ENCODE peak calls at places on chromosomes 7 and 10, in eight cellular contexts. L, M, B, H, C, Y, V and A are unnamed samples.

GRCh38 chr10:69863580-69863979 is 61.9 kb downstream of the COL13A1 start:
- DNase-seq in L (no peak), M (no peak), B (no peak), H (peak), C (no peak), Y (no peak), V (no peak), A (no peak)

GRCh38 chr7:2715341-2716231 is 27.6 kb downstream of the AMZ1 start:
- DNase-seq in L (no peak), M (no peak), B (no peak), H (peak), C (no peak), Y (no peak), V (no peak), A (no peak)

GRCh38 chr7:135519233-135519688 is 9.4 kb upstream of the CNOT4 start:
- DNase-seq in L (peak), M (no peak), B (no peak), H (no peak), C (no peak), Y (no peak), V (no peak), A (no peak)

GRCh38 chr7:115631782-115632181 is 398.8 kb downstream of the TFEC start:
- DNase-seq in L (no peak), M (no peak), B (no peak), H (no peak), C (no peak), Y (no peak), V (no peak), A (no peak)

GRCh38 chr10:98628241-98628640 is 181.5 kb upstream of the HPS1 start:
- DNase-seq in L (no peak), M (no peak), B (no peak), H (peak), C (no peak), Y (no peak), V (no peak), A (no peak)

GRCh38 chr10:26486985-26487850 is 49.1 kb downstream of the APBB1IP start:
- DNase-seq in L (no peak), M (peak), B (peak), H (peak), C (no peak), Y (no peak), V (peak), A (no peak)

GRCh38 chr10:126425473-126426065 is 37.3 kb upstream of the ADAM12 start:
- DNase-seq in L (no peak), M (no peak), B (no peak), H (no peak), C (no peak), Y (no peak), V (no peak), A (no peak)

GRCh38 chr10:123798856-123799255 is 92.8 kb downstream of the CPXM2 start:
- DNase-seq in L (no peak), M (no peak), B (no peak), H (no peak), C (no peak), Y (no peak), V (no peak), A (no peak)

GRCh38 chr7:130380121-130380860 is at the start of gene CPA1:
- DNase-seq in L (no peak), M (no peak), B (no peak), H (no peak), C (peak), Y (no peak), V (no peak), A (no peak)

GRCh38 chr7:1846331-1847065 is 176.4 kb downstream of the ELFN1 start:
- DNase-seq in L (no peak), M (no peak), B (no peak), H (no peak), C (peak), Y (no peak), V (no peak), A (no peak)

GRCh38 chr7:116836911-116837310 is 25.5 kb upstream of the CAPZA2 start:
- DNase-seq in L (no peak), M (no peak), B (no peak), H (no peak), C (no peak), Y (no peak), V (peak), A (no peak)

GRCh38 chr7:135771961-135772638 is 23.5 kb upstream of the FAM180A start:
- DNase-seq in L (no peak), M (no peak), B (no peak), H (peak), C (no peak), Y (no peak), V (no peak), A (no peak)

GRCh38 chr10:15123749-15124184 is 26.6 kb downstream of the RPP38 start:
- DNase-seq in L (no peak), M (no peak), B (peak), H (peak), C (no peak), Y (no peak), V (no peak), A (no peak)

GRCh38 chr7:100483728-100484635 is at the start of gene NYAP1:
- DNase-seq in L (no peak), M (peak), B (no peak), H (peak), C (peak), Y (no peak), V (peak), A (no peak)

GRCh38 chr7:55570939-55571338 is 1.4 kb downstream of the VOPP1 start:
- DNase-seq in L (no peak), M (no peak), B (peak), H (peak), C (no peak), Y (no peak), V (no peak), A (no peak)

DNA sequence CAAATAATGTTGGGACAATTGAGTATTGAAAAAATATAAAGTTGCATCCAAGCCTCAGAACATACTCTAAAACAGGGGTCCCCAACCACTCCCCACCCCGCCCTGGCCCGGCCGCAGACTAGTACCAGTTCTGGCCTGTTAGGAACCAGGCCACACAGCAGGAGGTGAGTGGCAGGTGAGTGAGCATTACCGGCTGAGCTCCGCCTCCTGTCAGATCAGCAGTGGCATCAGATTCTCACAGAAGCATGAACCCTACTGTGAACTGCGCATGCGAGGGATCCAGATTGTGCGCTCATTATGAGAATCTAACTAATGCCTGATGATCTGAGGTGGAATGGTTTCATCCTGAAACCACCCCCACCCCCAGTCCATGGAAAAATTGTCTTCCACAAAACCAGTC is 19.4 kb downstream of the HIPK2 start:
- DNase-seq in L (no peak), M (no peak), B (no peak), H (no peak), C (no peak), Y (no peak), V (no peak), A (no peak)
- TF ChIP-seq CTCF in L (no peak), M (no peak), B (no peak), H (no peak), C (no peak), Y (no peak), V (no peak), A (no peak)

DNA sequence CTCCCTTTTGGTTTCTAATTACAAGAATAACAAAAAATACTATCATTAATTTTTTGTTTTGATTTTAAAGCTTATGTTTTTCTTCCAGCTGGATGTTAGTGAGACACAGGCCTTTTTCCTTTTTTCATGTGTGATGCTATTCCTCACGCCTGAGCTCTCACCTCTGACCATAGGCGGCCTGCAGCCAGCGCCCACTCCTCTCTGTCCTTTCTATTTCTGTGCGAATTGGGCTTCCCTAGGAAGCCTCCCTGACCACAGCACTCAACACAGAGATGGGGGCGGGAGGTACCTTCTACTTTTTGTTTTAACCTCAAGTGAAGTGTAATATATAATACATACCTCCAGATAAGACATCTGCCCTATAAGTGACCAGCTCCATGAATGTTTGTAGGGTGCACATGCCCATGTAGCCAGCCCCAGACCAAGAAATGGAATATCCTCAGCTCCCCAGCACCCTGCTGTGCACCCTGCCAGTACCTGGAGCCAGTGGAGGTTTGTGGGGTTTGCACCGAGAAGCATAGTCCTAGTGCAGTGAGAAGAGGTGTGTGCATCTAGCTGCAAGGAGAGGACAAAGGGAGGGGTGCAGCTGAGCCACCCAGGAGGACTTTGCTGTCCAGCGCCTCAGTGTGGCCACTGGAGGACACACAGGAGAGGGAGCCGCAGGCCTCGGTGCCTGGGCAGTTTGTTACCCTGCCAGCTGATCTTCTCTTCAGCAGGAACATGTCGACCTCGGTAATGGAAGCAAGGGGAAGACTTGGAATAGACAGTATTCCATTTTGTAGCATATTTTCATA is 38.5 kb downstream of the BNIP3 start:
- DNase-seq in L (no peak), M (no peak), B (no peak), H (peak), C (peak), Y (no peak), V (peak), A (no peak)
- TF ChIP-seq CTCF in L (no peak), M (peak), B (peak), H (peak), C (peak), Y (no peak), V (peak), A (peak)

GRCh38 chr7:90766814-90767564 is 170.9 kb downstream of the CDK14 start:
- DNase-seq in L (no peak), M (no peak), B (no peak), H (peak), C (peak), Y (no peak), V (no peak), A (no peak)
- TF ChIP-seq CTCF in L (no peak), M (no peak), B (no peak), H (no peak), C (no peak), Y (no peak), V (no peak), A (no peak)

DNA sequence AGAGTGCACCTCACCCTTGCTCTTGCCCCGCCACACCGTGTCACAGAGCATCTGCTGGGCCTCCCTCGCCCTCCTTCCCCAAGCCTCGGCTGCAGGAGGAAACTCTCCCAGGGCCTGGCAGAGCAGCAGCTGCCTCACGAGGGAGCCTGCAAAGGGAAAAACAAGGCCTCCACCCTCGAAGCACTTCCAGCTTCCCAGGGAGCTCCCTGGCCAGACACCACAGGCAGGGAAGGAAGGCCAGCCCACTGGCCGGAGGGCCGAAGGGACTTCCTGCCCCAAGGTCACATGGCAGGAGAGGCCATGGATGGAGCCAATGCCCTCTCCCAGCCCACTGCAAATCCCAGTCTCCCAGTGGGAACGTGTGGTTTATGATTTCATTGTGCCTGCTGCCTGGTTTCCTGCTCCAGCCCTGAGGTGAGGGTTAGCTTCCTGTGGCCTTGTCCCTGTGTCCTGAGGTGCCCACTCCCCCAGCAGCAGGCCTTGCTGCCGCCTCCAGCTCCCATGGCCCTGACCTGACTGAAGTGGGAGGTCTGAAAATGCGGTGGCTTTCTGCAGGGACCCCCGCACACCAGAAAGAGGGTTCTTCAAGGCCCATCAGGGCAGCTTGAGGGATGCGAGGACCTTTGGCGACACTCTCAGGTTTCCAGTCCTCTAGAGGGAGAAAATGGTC is 100.5 kb upstream of the PPIF start:
- DNase-seq in L (no peak), M (no peak), B (no peak), H (peak), C (no peak), Y (no peak), V (no peak), A (no peak)
- TF ChIP-seq CTCF in L (no peak), M (no peak), B (no peak), H (no peak), C (no peak), Y (no peak), V (no peak), A (no peak)